ENCODE peak calls at places on chromosomes 6 and 20, in four cellular contexts. J is astrocyte, A is dorsolateral prefrontal cortex, E is progenitor cell of endocrine pancreas. O is an unnamed sample.

GRCh38 chr20:10603971-10604864 is 69.6 kb downstream of the JAG1 start:
- DNase-seq in A (no peak), E (no peak), J (peak; percentile 92), O (no peak)

GRCh38 chr20:39897058-39897457 is 792.0 kb downstream of the MAFB start:
- DNase-seq in J (peak; percentile 97), A (no peak), E (no peak), O (no peak)

GRCh38 chr6:37620519-37620918 is 77.2 kb downstream of the MDGA1 start:
- DNase-seq in J (no peak), E (no peak), A (no peak), O (no peak)

GRCh38 chr20:33843854-33844253 is 32.7 kb downstream of the CHMP4B start:
- DNase-seq in E (no peak), A (no peak), J (no peak), O (no peak)

GRCh38 chr6:18551228-18551627 is 164.1 kb downstream of the RNF144B start:
- DNase-seq in J (peak; percentile 66), E (no peak), A (no peak), O (no peak)

GRCh38 chr20:46802696-46803445 is 91.8 kb upstream of the EYA2 start:
- DNase-seq in E (no peak), J (no peak), A (no peak), O (peak; percentile 53)

GRCh38 chr20:36465109-36466080 is 75.9 kb upstream of the MYL9 start:
- DNase-seq in A (peak; percentile 42), J (peak; percentile 83), E (no peak), O (no peak)

GRCh38 chr6:82917346-82918064 is 148.1 kb downstream of the UBE3D start:
- DNase-seq in E (no peak), A (no peak), J (peak; percentile 12), O (no peak)

GRCh38 chr6:12477616-12478015 is 187.5 kb downstream of the EDN1 start:
- DNase-seq in E (no peak), A (no peak), J (peak; percentile 35), O (no peak)

GRCh38 chr6:154653385-154653784 is 79.8 kb upstream of the SCAF8 start:
- DNase-seq in J (no peak), E (no peak), A (no peak), O (no peak)

GRCh38 chr6:34301408-34301807 is 52.6 kb upstream of the SMIM29 start:
- DNase-seq in J (peak; percentile 79), E (no peak), A (no peak), O (no peak)

GRCh38 chr6:162177733-162178132 is 549.8 kb downstream of the PRKN start:
- DNase-seq in A (peak; percentile 57), E (no peak), J (peak; percentile 29), O (no peak)

GRCh38 chr6:158825951-158826306 is 6.8 kb upstream of the EZR start:
- DNase-seq in E (no peak), J (no peak), A (no peak), O (no peak)

GRCh38 chr6:131828080-131828479 is 20.3 kb downstream of the ENPP1 start:
- DNase-seq in J (no peak), E (no peak), A (no peak), O (no peak)

GRCh38 chr20:36346256-36346655 is 40.1 kb downstream of the DLGAP4 start:
- DNase-seq in E (no peak), A (no peak), J (no peak), O (no peak)

GRCh38 chr6:41780623-41781301 is at the start of gene PRICKLE4:
- DNase-seq in E (no peak), A (no peak), J (no peak), O (no peak)

GRCh38 chr6:88629838-88630462 is 333.5 kb downstream of the RNGTT start:
- DNase-seq in J (no peak), E (no peak), A (no peak), O (no peak)

GRCh38 chr6:52759085-52759484 is 4.2 kb downstream of the GSTA2 start:
- DNase-seq in J (peak; percentile 30), E (no peak), A (no peak), O (no peak)

GRCh38 chr6:158050955-158051354 is 69.3 kb downstream of the SYNJ2 start:
- DNase-seq in A (no peak), J (no peak), E (no peak), O (no peak)

GRCh38 chr6:139944131-139944530 is 569.7 kb upstream of the CITED2 start:
- DNase-seq in A (no peak), E (no peak), J (no peak), O (no peak)

GRCh38 chr6:45746046-45746445 is 269.6 kb downstream of the CLIC5 start:
- DNase-seq in A (no peak), J (peak; percentile 96), E (no peak), O (no peak)

GRCh38 chr6:35484921-35485392 is 11.9 kb downstream of the TEAD3 start:
- DNase-seq in E (no peak), A (no peak), J (no peak), O (no peak)

GRCh38 chr20:597560-597959 is 12.5 kb downstream of the TCF15 start:
- DNase-seq in J (no peak), A (no peak), E (no peak), O (no peak)

GRCh38 chr6:158290040-158290439 is 22.2 kb upstream of the TULP4 start:
- DNase-seq in J (no peak), A (no peak), E (no peak), O (no peak)

GRCh38 chr6:91781946-91782345 is 1195.1 kb upstream of the MAP3K7 start:
- DNase-seq in E (no peak), J (no peak), A (peak; percentile 12), O (no peak)

GRCh38 chr6:143695106-143696059 is 17.6 kb downstream of the PHACTR2 start:
- DNase-seq in A (no peak), E (no peak), J (no peak), O (no peak)

GRCh38 chr6:93304514-93304913 is 114.8 kb downstream of the EPHA7 start:
- DNase-seq in E (no peak), A (no peak), J (no peak), O (no peak)

GRCh38 chr6:79145301-79145700 is 67.2 kb upstream of the PHIP start:
- DNase-seq in E (no peak), J (no peak), A (no peak), O (no peak)

GRCh38 chr20:41183391-41183790 is 46.0 kb downstream of the PLCG1 start:
- DNase-seq in J (no peak), A (no peak), E (no peak), O (no peak)

GRCh38 chr6:84645563-84646266 is 118.7 kb downstream of the TBX18 start:
- DNase-seq in E (no peak), A (no peak), J (peak; percentile 80), O (no peak)

GRCh38 chr6:159871911-159872310 is 18.9 kb upstream of the MAS1 start:
- DNase-seq in A (no peak), J (peak; percentile 34), E (no peak), O (no peak)

GRCh38 chr6:159877256-159877808 is 13.5 kb upstream of the MAS1 start:
- DNase-seq in A (no peak), E (no peak), J (no peak), O (no peak)

GRCh38 chr6:159878341-159878740 is 12.4 kb upstream of the MAS1 start:
- DNase-seq in E (no peak), J (no peak), A (no peak), O (no peak)

GRCh38 chr6:159874475-159874874 is 16.3 kb upstream of the MAS1 start:
- DNase-seq in J (peak; percentile 25), A (peak; percentile 57), E (no peak), O (no peak)

DNA sequence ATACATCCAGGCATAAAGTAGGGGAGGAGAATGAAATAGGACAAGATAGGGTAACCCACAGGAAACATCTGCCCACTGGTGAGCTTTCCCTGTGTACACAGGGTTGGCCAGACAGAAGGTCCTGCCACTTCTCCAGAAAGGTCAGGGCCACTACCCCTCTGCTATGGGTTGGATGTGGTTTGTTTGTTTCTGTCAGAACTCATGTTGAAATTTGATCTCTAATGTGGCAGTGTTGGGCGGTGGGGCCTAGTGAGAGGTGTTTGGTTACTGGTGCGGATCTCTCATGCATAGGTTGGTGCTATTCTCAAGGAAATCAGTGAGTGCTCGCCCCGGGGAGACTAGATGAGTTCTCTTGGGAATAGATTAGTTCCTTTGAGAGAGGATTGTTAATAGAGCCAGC is 15.6 kb upstream of the MAS1 start:
- DNase-seq in A (no peak), E (no peak), J (no peak), O (no peak)
- TF ChIP-seq CTCF in A (no peak), E (no peak), J (no peak), O (no peak)

DNA sequence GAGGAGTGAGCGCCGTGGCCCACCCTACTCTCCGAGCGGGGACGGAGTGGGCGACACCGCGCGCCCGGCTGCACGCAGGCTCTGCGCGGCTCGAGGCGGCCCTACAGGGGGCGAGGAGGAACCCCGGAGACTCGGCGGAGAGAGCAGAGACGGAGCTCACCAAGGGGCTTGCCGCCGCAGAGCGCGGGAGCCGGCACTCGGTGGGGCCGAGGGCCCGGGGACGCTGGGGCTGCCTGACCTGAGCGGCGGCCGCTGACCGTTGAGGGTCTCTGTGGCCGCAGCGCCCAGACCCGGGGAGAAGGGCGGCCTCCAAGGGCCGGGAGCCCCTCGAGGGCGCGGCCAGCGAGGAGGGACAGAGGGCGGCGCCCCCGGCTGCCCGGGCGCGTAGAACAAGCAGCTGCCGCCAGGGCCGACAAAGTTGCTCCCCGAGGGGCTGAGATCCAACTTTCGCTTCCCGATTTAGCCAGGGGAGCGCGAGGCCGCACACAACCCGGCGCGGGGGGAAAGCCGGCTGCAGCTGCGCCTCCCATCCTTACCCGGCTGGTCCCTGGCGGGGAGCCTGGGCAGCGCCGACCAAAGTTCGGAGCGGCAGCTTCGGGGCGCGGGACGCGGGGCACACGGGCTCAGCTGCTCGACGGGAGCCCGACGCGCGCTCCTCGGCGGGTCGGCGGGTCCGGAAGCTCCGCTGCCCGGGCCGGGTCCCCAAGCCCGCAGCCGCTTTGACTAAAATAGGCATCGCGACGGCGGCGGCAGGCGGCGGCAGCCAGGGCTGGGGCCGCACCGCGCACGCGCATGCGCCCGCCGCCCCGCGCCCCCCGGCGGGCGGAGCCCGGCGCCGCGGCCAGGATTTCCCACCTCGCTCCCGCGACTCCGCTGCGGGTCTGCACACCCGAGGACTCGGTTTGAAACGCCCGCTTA is 43.1 kb downstream of the POPDC3 start:
- DNase-seq in A (peak; percentile 37), E (peak; percentile 48), J (peak; percentile 42), O (peak; percentile 61)
- TF ChIP-seq CTCF in A (no peak), E (peak; percentile 38), J (no peak), O (no peak)

DNA sequence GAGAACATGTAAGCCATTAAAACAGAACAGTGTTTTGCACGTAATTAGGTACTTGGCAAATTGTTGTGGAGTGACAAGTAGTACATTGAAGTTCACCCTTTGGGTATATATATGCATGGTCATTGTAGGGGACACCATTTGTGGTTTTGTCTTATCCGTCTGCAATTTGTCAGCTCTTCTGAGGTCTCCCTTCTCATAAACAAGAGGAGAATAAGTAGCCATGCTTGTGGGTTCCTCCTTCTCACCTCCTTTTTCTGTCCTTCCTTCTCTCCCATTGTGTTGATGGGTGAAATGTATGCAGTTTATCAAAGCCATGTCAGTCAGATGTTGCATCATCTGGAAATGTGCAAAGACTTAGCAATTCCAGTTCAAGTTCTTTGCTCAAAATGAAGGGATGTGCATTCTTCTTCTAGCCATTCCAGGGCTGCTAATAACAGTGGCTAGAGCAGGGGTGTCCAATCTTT is 70.9 kb downstream of the QKI start:
- DNase-seq in J (no peak), A (no peak), E (no peak), O (no peak)
- TF ChIP-seq CTCF in J (no peak), A (no peak), E (no peak), O (no peak)

GRCh38 chr6:137872071-137872470 is 5.0 kb downstream of the TNFAIP3 start:
- DNase-seq in A (no peak), J (no peak), E (no peak), O (no peak)

GRCh38 chr6:137870286-137870685 is 3.2 kb downstream of the TNFAIP3 start:
- DNase-seq in J (no peak), A (no peak), E (no peak), O (no peak)

GRCh38 chr6:137869781-137870180 is 2.7 kb downstream of the TNFAIP3 start:
- DNase-seq in E (no peak), J (no peak), A (no peak), O (no peak)

GRCh38 chr6:137871299-137871698 is 4.2 kb downstream of the TNFAIP3 start:
- DNase-seq in E (no peak), A (no peak), J (no peak), O (no peak)

GRCh38 chr6:137870744-137871247 is 3.7 kb downstream of the TNFAIP3 start:
- DNase-seq in A (no peak), J (no peak), E (no peak), O (no peak)
- TF ChIP-seq CTCF in A (no peak), J (no peak), E (no peak), O (no peak)

O was measured in D721Med.